ENCODE peak calls at places on chromosomes 1 and 21, in four cellular contexts. Z, R, V and Q are unnamed samples.
A peak's percentile ranks its signal among the peaks of the same experiment; 100 is the strongest.

GRCh38 chr1:155002479-155003226 is at the start of gene ZBTB7B:
- DNase-seq in R (peak; percentile 86), V (peak; percentile 64), Z (peak; percentile 89), Q (peak; percentile 87)

GRCh38 chr21:44802396-44803153 is 955 bp upstream of the UBE2G2 start:
- DNase-seq in V (no peak), R (no peak), Z (no peak), Q (no peak)

GRCh38 chr1:2195785-2196184 is 1.2 kb upstream of the FAAP20 start:
- DNase-seq in Z (peak; percentile 78), R (no peak), V (no peak), Q (no peak)

GRCh38 chr1:45018599-45019230 is 6.7 kb downstream of the UROD start:
- DNase-seq in R (peak; percentile 75), Z (no peak), V (peak; percentile 67), Q (peak; percentile 80)

GRCh38 chr1:117059334-117059677 is 820 bp upstream of the TTF2 start:
- DNase-seq in R (peak; percentile 83), V (peak; percentile 59), Z (peak; percentile 85), Q (peak; percentile 75)

GRCh38 chr1:39733161-39733560 is 5.5 kb upstream of the PPIE start:
- DNase-seq in Z (no peak), R (no peak), V (no peak), Q (no peak)

GRCh38 chr1:33519240-33519884 is 46.9 kb downstream of the ZSCAN20 start:
- DNase-seq in R (no peak), Z (no peak), V (no peak), Q (no peak)

GRCh38 chr21:31781737-31782136 is 49.8 kb upstream of the SCAF4 start:
- DNase-seq in Z (no peak), V (no peak), R (no peak), Q (no peak)

GRCh38 chr1:175683491-175684175 is 59.8 kb downstream of the TNR start:
- DNase-seq in Z (no peak), V (no peak), R (no peak), Q (peak; percentile 41)

GRCh38 chr21:40143822-40144525 is 276.7 kb downstream of the PCP4 start:
- DNase-seq in Z (peak; percentile 69), V (peak; percentile 28), R (no peak), Q (no peak)

GRCh38 chr1:115655307-115655664 is 13.5 kb downstream of the VANGL1 start:
- DNase-seq in R (no peak), V (no peak), Z (no peak), Q (no peak)

GRCh38 chr1:115654125-115654524 is 12.4 kb downstream of the VANGL1 start:
- DNase-seq in Z (no peak), R (no peak), V (no peak), Q (no peak)

GRCh38 chr1:115655916-115656315 is 14.1 kb downstream of the VANGL1 start:
- DNase-seq in V (no peak), R (no peak), Z (no peak), Q (no peak)

GRCh38 chr1:115656461-115657077 is 14.8 kb downstream of the VANGL1 start:
- DNase-seq in R (no peak), V (no peak), Z (no peak), Q (no peak)

DNA sequence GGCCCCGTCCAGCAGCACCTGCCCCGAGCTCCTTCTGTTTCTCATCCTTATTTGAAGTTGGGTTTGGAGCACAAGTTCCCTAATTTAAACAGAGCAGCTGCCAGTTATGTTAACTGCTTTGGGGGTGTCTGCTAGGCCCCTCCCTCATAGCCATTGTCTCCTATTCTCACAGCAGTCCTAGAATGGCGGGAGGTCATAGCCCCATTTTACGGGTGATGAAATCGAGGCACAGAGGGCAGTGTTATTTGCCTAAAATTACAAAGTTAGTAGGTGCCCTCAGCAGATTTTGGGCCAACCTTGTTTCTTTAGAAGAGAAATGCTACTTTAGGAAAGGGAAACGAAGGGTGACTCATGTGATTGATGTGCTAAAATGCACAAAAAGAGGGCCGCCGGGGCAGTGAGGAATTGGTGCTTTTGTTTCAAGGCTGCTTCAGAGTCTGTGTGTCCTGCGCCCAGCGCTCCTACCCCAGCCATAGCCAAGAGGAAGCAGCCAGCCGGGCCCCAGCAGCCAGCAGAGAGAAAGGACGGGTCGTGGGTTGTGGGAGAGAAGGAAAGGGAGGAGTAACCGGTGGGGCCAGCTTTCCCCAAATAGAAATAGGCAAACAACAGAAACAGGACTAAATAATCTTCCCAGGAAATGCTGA is 13.0 kb downstream of the VANGL1 start:
- DNase-seq in R (no peak), Z (no peak), V (peak; percentile 33), Q (no peak)
- H3K36me3 ChIP-seq in R (no peaks in the 10 kb centered on the region), Z (peaks cover 6% of the 10 kb centered on the region), V (peaks cover 58% of the 10 kb centered on the region), Q (no peaks in the 10 kb centered on the region)

GRCh38 chr1:31923905-31924304 is 14.3 kb downstream of the PTP4A2 start:
- DNase-seq in V (no peak), Z (no peak), R (no peak), Q (no peak)
- H3K36me3 ChIP-seq in V (peaks cover 55% of the 10 kb centered on the region), Z (no peaks in the 10 kb centered on the region), R (no peaks in the 10 kb centered on the region), Q (no peaks in the 10 kb centered on the region)

GRCh38 chr1:19219451-19219850 is 9.4 kb upstream of the UBR4 start:
- DNase-seq in R (no peak), Z (no peak), V (no peak), Q (no peak)

GRCh38 chr1:19222573-19222972 is 12.5 kb upstream of the UBR4 start:
- DNase-seq in Z (no peak), V (no peak), R (no peak), Q (no peak)

GRCh38 chr1:19220991-19221390 is 10.9 kb upstream of the UBR4 start:
- DNase-seq in Z (no peak), V (no peak), R (no peak), Q (no peak)

GRCh38 chr1:19222979-19223824 is 13.1 kb upstream of the UBR4 start:
- DNase-seq in R (no peak), Z (no peak), V (no peak), Q (no peak)

GRCh38 chr1:19220080-19220846 is 10.2 kb upstream of the UBR4 start:
- DNase-seq in Z (no peak), R (no peak), V (no peak), Q (no peak)
- H3K36me3 ChIP-seq in Z (peaks cover 54% of the 10 kb centered on the region), R (no peaks in the 10 kb centered on the region), V (peaks cover 14% of the 10 kb centered on the region), Q (peaks cover 89% of the 10 kb centered on the region)

DNA sequence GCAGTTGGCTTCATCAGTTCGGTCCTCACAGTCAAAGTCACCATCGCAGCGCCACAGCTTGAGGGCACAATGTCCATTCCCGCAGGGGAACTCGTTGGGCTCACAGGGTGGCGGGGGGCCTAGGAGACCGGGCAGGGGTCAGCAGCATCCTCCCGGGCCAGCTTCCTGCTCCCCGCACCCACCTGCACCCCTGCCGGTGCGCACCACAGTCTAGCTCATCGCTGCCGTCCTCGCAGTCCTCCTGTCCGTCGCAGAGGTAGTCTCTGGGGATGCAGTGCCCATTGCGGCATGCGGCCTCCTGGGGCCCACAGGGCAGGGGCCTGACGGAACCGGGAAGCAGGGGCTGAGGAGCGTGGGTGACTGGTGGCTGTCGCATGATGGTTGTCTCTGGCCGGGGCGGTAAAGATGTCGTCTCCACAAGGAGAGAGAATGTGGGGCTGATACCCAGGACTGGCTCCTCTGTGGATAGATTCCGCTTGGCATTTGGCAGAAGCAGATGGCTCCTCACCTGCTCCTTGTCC is 49.8 kb downstream of the HSPG2 start:
- DNase-seq in R (no peak), Z (no peak), V (no peak), Q (no peak)
- H3K36me3 ChIP-seq in R (no peaks in the 10 kb centered on the region), Z (peaks cover 11% of the 10 kb centered on the region), V (no peaks in the 10 kb centered on the region), Q (peaks cover 73% of the 10 kb centered on the region)